ENCODE peak calls at places on chromosomes 12 and 14, in eight cellular contexts. X is CD8-positive, alpha-beta T cell; S is suprapubic skin; V is fibroblast of lung; W is cardiac muscle cell; I is heart right ventricle; H is body of pancreas; J is tibial artery. L is an unnamed sample.

GRCh38 chr12:95458761-95459160 is 15.2 kb upstream of the METAP2 start:
- DNase-seq in X (no peak), S (no peak), V (no peak), W (no peak), I (no peak), H (no peak), J (no peak), L (no peak)

GRCh38 chr12:76030378-76031080 is 1.0 kb downstream of the PHLDA1 start:
- DNase-seq in X (peak; percentile 44), S (peak; percentile 77), V (peak; percentile 66), W (peak; percentile 44), I (peak; percentile 26), H (peak; percentile 56), J (peak; percentile 72), L (peak; percentile 64)

GRCh38 chr12:3215410-3215975 is 138.3 kb downstream of the TSPAN9 start:
- DNase-seq in X (no peak), S (no peak), V (no peak), W (no peak), I (no peak), H (no peak), J (no peak), L (no peak)

GRCh38 chr12:70920891-70921290 is 353 bp upstream of the PTPRR start:
- DNase-seq in X (no peak), S (no peak), V (no peak), W (peak; percentile 1), I (no peak), H (no peak), J (no peak), L (no peak)

GRCh38 chr14:42480235-42480634 is 873.6 kb downstream of the LRFN5 start:
- DNase-seq in X (no peak), S (no peak), V (no peak), W (no peak), I (no peak), H (no peak), J (no peak), L (no peak)

GRCh38 chr12:89358805-89359204 is 6.5 kb upstream of the DUSP6 start:
- DNase-seq in X (no peak), S (no peak), V (no peak), W (no peak), I (no peak), H (no peak), J (no peak), L (no peak)

GRCh38 chr12:1668833-1669543 is 21.9 kb upstream of the ADIPOR2 start:
- DNase-seq in X (no peak), S (no peak), V (peak; percentile 76), W (no peak), I (peak; percentile 83), H (no peak), J (no peak), L (no peak)

GRCh38 chr12:71664411-71665108 is 459 bp downstream of the THAP2 start:
- DNase-seq in X (no peak), S (no peak), V (peak; percentile 20), W (no peak), I (no peak), H (no peak), J (no peak), L (no peak)

GRCh38 chr12:3276226-3276625 is 199.0 kb downstream of the TSPAN9 start:
- DNase-seq in X (no peak), S (no peak), V (no peak), W (no peak), I (no peak), H (no peak), J (no peak), L (no peak)

GRCh38 chr14:37848985-37849605 is 253.7 kb downstream of the TTC6 start:
- DNase-seq in X (no peak), S (no peak), V (no peak), W (no peak), I (no peak), H (no peak), J (no peak), L (no peak)

GRCh38 chr14:72945628-72946027 is 19.4 kb downstream of the DCAF4 start:
- DNase-seq in X (no peak), S (no peak), V (no peak), W (no peak), I (no peak), H (no peak), J (no peak), L (no peak)

GRCh38 chr14:72947366-72948160 is 21.3 kb downstream of the DCAF4 start:
- DNase-seq in X (no peak), S (no peak), V (no peak), W (no peak), I (no peak), H (no peak), J (no peak), L (no peak)

GRCh38 chr14:72952171-72952570 is 25.9 kb downstream of the DCAF4 start:
- DNase-seq in X (no peak), S (no peak), V (no peak), W (no peak), I (no peak), H (no peak), J (no peak), L (no peak)

GRCh38 chr14:72946491-72946890 is 20.2 kb downstream of the DCAF4 start:
- DNase-seq in X (no peak), S (no peak), V (peak; percentile 43), W (no peak), I (no peak), H (no peak), J (no peak), L (no peak)

DNA sequence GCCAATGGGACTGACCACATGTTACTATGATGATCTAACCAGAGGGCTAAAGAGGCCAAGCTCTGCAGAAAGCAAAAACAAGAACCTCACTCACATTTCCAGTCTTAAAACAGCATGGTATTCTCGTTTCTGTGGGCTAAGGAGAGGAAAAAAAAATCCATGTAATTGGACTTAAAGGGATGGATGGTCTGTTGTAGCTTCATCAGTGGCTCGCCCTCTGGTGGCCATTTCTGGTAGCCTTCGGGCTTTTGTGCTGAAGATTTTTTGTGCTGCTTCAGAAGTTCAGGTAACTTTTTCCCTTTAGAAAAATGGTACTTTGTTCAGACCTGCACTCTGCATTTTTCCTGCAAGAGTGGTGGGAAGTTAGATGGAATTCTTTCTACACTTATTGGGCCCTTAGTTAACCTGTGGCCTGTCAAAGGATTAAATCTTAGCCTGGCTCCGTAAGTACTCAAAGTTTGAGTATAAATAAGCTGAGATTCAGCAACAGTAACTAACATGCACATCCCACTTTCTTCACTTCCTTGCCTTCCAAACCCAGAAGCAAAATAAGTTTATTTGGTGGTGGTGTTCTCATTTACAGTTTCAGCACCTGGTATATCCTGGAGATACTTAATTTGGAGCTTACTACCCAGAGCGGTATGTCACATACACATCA is 22.3 kb downstream of the DCAF4 start:
- DNase-seq in X (peak; percentile 52), S (no peak), V (peak; percentile 76), W (peak; percentile 78), I (peak; percentile 62), H (peak; percentile 81), J (peak; percentile 79), L (no peak)
- TF ChIP-seq CTCF in X (peak; percentile 86), S (peak; percentile 84), V (peak; percentile 92), W (peak; percentile 89), I (peak; percentile 85), H (peak; percentile 69), J (peak; percentile 89), L (peak; percentile 85)

GRCh38 chr12:132572106-132572505 is 38.3 kb downstream of the LRCOL1 start:
- DNase-seq in X (no peak), S (no peak), V (no peak), W (no peak), I (no peak), H (no peak), J (no peak), L (no peak)
- H3K36me3 ChIP-seq in X (no peaks in the 10 kb centered on the region), S (peaks cover 70% of the 10 kb centered on the region), V (peaks cover 3% of the 10 kb centered on the region), W (peaks cover 18% of the 10 kb centered on the region), I (peaks cover 9% of the 10 kb centered on the region), H (peaks cover 13% of the 10 kb centered on the region), J (peaks cover 90% of the 10 kb centered on the region), L (no peaks in the 10 kb centered on the region)

DNA sequence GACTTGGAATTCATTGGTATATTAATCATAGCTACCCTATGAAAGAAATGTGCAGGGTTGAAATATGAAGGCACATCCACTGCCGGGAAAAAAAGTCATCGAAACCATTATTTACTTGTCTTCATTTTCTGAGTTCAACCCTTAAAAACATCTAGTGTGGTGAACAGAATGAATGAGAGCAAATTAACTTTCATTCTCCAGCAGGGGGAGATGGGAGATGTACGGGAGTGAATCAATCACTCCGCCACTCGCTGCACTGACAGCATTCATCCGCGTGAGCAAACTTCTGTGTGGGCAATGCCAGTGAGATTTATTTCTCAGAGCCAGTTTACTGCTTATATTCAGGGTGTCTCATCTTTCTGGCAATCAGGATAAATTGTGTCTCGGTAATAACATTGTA is 463.5 kb upstream of the MIS18BP1 start:
- DNase-seq in X (no peak), S (no peak), V (no peak), W (no peak), I (no peak), H (no peak), J (no peak), L (no peak)
- TF ChIP-seq CTCF in X (no peak), S (no peak), V (no peak), W (no peak), I (no peak), H (no peak), J (no peak), L (no peak)

GRCh38 chr12:45379261-45379660 is 163.4 kb downstream of the ANO6 start:
- DNase-seq in X (no peak), S (no peak), V (peak; percentile 61), W (no peak), I (no peak), H (no peak), J (no peak), L (no peak)
- H3K36me3 ChIP-seq in X (peaks cover 5% of the 10 kb centered on the region), S (peaks cover 41% of the 10 kb centered on the region), V (no peaks in the 10 kb centered on the region), W (peaks cover 15% of the 10 kb centered on the region), I (no peaks in the 10 kb centered on the region), H (no peaks in the 10 kb centered on the region), J (peaks cover 46% of the 10 kb centered on the region), L (peaks cover 2% of the 10 kb centered on the region)

L was measured in GM06990.